ENCODE peak calls at places on chromosome 10, in four cellular contexts. One of them, this sample, is unnamed.

GRCh38 chr10:30849636-30850035 is 182.0 kb downstream of the ZNF438 start:
- DNase-seq in HepG2: no peak
- DNase-seq in HEK293T: no peak
- DNase-seq in K562: no peak
- DNase-seq in this sample: no peak

GRCh38 chr10:4034907-4035581 is 250.0 kb upstream of the KLF6 start:
- DNase-seq in HepG2: no peak
- DNase-seq in HEK293T: no peak
- DNase-seq in K562: no peak
- DNase-seq in this sample: no peak

GRCh38 chr10:15457382-15457781 is 86.3 kb upstream of the FAM171A1 start:
- DNase-seq in HepG2: no peak
- DNase-seq in HEK293T: no peak
- DNase-seq in K562: no peak
- DNase-seq in this sample: no peak

GRCh38 chr10:95542761-95543160 is 18.4 kb downstream of the SORBS1 start:
- DNase-seq in HepG2: no peak
- DNase-seq in HEK293T: no peak
- DNase-seq in K562: no peak
- DNase-seq in this sample: no peak

GRCh38 chr10:110279062-110279986 is 25.4 kb downstream of the SMNDC1 start:
- DNase-seq in HepG2: peak; percentile 65
- DNase-seq in HEK293T: peak; percentile 64
- DNase-seq in K562: peak; percentile 12
- DNase-seq in this sample: peak; percentile 28

GRCh38 chr10:36423821-36424248 is 701.6 kb upstream of the ANKRD30A start:
- DNase-seq in HepG2: no peak
- DNase-seq in HEK293T: peak; percentile 60
- DNase-seq in K562: no peak
- DNase-seq in this sample: no peak

GRCh38 chr10:31296754-31297153 is 22.3 kb upstream of the ZEB1 start:
- DNase-seq in HepG2: no peak
- DNase-seq in HEK293T: no peak
- DNase-seq in K562: no peak
- DNase-seq in this sample: no peak

GRCh38 chr10:59709472-59710125 is at the start of gene SLC16A9:
- DNase-seq in HepG2: peak; percentile 12
- DNase-seq in HEK293T: peak; percentile 71
- DNase-seq in K562: peak; percentile 65
- DNase-seq in this sample: peak; percentile 8

GRCh38 chr10:24462889-24463552 is 254.1 kb downstream of the KIAA1217 start:
- DNase-seq in HepG2: no peak
- DNase-seq in HEK293T: no peak
- DNase-seq in K562: no peak
- DNase-seq in this sample: no peak

GRCh38 chr10:17872191-17873091 is 63.3 kb downstream of the MRC1 start:
- DNase-seq in HepG2: peak; percentile 1
- DNase-seq in HEK293T: peak; percentile 12
- DNase-seq in K562: no peak
- DNase-seq in this sample: no peak

DNA sequence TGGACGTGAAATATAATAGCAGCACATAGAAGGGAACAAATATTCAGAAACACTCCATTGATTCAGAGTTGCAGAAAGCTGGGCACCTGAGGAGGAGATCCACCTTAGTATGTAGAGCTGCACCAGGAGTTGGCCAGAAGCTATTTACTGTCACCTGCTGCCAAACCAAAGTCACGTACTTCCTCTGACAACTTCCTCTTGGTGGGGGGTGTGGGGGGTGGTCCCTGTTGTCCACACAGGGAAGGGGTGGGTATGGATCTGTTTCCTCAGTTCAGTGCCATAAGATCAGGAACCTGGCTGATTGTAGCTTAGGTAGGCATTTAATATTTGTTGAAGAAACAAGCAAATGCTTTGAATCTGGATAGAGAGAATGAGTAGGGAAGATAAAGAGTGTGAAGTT is 264.6 kb downstream of the FRMD4A start:
- DNase-seq in HepG2: no peak
- DNase-seq in HEK293T: no peak
- DNase-seq in K562: no peak
- DNase-seq in this sample: no peak
- TF ChIP-seq FOXK2 in HepG2: no peak
- TF ChIP-seq FOXK2 in HEK293T: no peak
- TF ChIP-seq FOXK2 in K562: no peak
- TF ChIP-seq FOXK2 in this sample: no peak

GRCh38 chr10:78547905-78548304 is 514.2 kb downstream of the RPS24 start:
- DNase-seq in HepG2: no peak
- DNase-seq in HEK293T: no peak
- DNase-seq in K562: no peak
- DNase-seq in this sample: no peak

GRCh38 chr10:78548369-78548985 is 514.8 kb downstream of the RPS24 start:
- DNase-seq in HepG2: no peak
- DNase-seq in HEK293T: no peak
- DNase-seq in K562: no peak
- DNase-seq in this sample: no peak

GRCh38 chr10:78549536-78549935 is 515.9 kb downstream of the RPS24 start:
- DNase-seq in HepG2: no peak
- DNase-seq in HEK293T: no peak
- DNase-seq in K562: no peak
- DNase-seq in this sample: no peak

GRCh38 chr10:78545756-78546155 is 512.1 kb downstream of the RPS24 start:
- DNase-seq in HepG2: no peak
- DNase-seq in HEK293T: no peak
- DNase-seq in K562: no peak
- DNase-seq in this sample: no peak

GRCh38 chr10:78547397-78547796 is 513.7 kb downstream of the RPS24 start:
- DNase-seq in HepG2: no peak
- DNase-seq in HEK293T: no peak
- DNase-seq in K562: no peak
- DNase-seq in this sample: no peak
- TF ChIP-seq FOXK2 in HepG2: no peak
- TF ChIP-seq FOXK2 in HEK293T: no peak
- TF ChIP-seq FOXK2 in K562: no peak
- TF ChIP-seq FOXK2 in this sample: no peak

GRCh38 chr10:99880071-99880835 is 97.8 kb downstream of the ABCC2 start:
- DNase-seq in HepG2: no peak
- DNase-seq in HEK293T: no peak
- DNase-seq in K562: no peak
- DNase-seq in this sample: no peak
- TF ChIP-seq FOXK2 in HepG2: no peak
- TF ChIP-seq FOXK2 in HEK293T: no peak
- TF ChIP-seq FOXK2 in K562: no peak
- TF ChIP-seq FOXK2 in this sample: no peak

DNA sequence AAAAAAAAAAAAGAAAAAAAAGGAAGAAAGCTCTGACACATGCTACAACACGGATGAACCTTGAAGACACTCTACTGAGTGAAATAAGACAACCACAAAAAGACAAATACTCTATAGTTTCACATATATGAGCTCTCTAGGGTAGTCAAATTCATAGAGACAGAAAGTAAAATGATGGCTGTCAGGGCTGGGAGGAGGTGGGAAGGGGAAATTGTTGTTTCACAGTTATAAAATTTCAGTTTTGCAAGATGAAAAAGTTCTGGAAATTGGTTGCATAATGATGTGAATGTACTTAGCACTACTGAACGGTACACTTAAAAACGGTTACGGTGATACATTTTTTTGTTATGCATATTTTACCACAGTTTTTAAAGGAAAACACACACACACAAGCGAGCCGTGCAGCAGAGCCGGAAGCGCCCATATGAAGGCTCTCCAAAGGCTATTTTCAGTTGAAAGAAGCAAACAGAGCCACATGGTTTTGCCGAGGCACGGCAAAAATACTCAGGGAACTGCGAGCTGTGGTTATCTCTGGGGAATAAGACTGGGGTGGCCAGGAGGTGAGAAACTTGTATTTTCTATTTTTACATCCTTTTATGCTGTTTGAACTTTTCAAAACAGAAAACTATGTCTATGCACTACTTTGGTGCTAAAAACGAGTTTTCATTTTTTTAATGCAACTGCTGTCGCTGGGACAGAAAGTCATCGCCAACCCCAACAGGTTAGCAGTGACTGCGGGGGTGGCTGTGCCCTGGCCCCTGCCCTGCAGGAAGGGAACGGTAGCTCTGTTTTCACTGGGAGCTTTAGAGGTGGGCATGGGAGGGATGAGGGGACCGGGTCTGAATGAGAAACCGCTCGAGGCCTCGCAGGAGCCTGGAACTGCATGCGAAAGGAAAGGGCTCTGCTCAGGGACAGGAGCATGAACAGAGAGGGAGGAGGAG is 132.9 kb downstream of the OAT start:
- DNase-seq in HepG2: no peak
- DNase-seq in HEK293T: no peak
- DNase-seq in K562: no peak
- DNase-seq in this sample: peak; percentile 86
- TF ChIP-seq FOXK2 in HepG2: no peak
- TF ChIP-seq FOXK2 in HEK293T: no peak
- TF ChIP-seq FOXK2 in K562: no peak
- TF ChIP-seq FOXK2 in this sample: no peak

GRCh38 chr10:93250010-93250409 is 176.3 kb downstream of the CYP26A1 start:
- DNase-seq in HepG2: no peak
- DNase-seq in HEK293T: no peak
- DNase-seq in K562: no peak
- DNase-seq in this sample: no peak

GRCh38 chr10:93254180-93254847 is 180.6 kb downstream of the CYP26A1 start:
- DNase-seq in HepG2: peak; percentile 85
- DNase-seq in HEK293T: no peak
- DNase-seq in K562: no peak
- DNase-seq in this sample: no peak

GRCh38 chr10:93245772-93246171 is 172.1 kb downstream of the CYP26A1 start:
- DNase-seq in HepG2: no peak
- DNase-seq in HEK293T: no peak
- DNase-seq in K562: no peak
- DNase-seq in this sample: no peak

GRCh38 chr10:93248583-93249227 is 175.0 kb downstream of the CYP26A1 start:
- DNase-seq in HepG2: no peak
- DNase-seq in HEK293T: no peak
- DNase-seq in K562: peak; percentile 48
- DNase-seq in this sample: no peak
- TF ChIP-seq FOXK2 in HepG2: no peak
- TF ChIP-seq FOXK2 in HEK293T: no peak
- TF ChIP-seq FOXK2 in K562: no peak
- TF ChIP-seq FOXK2 in this sample: no peak

DNA sequence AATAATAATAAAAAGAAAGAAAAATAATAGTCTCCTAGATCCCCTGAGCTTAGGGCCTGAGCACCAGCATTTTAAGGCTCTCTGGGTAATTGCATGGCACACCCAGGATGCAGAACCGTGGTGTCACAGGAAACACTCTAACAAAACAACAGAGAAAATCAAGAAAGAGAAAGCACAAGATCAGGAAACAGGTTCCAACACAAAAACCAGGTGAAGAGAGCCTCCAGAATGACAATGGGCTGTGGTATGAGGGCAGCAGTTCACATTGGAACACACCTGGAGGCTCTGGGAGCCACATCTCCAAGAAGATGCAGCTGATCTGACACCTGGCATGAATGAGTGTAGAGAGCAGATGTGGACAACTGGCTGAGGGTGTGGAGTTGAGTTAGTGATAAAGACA is 7.1 kb downstream of the MMRN2 start:
- DNase-seq in HepG2: no peak
- DNase-seq in HEK293T: no peak
- DNase-seq in K562: no peak
- DNase-seq in this sample: no peak
- TF ChIP-seq FOXK2 in HepG2: no peak
- TF ChIP-seq FOXK2 in HEK293T: no peak
- TF ChIP-seq FOXK2 in K562: no peak
- TF ChIP-seq FOXK2 in this sample: no peak

GRCh38 chr10:6299743-6300105 is 97.0 kb downstream of the PFKFB3 start:
- DNase-seq in HepG2: no peak
- DNase-seq in HEK293T: no peak
- DNase-seq in K562: no peak
- DNase-seq in this sample: no peak

GRCh38 chr10:6297951-6298381 is 95.2 kb downstream of the PFKFB3 start:
- DNase-seq in HepG2: no peak
- DNase-seq in HEK293T: no peak
- DNase-seq in K562: no peak
- DNase-seq in this sample: no peak

GRCh38 chr10:6298428-6298827 is 95.7 kb downstream of the PFKFB3 start:
- DNase-seq in HepG2: no peak
- DNase-seq in HEK293T: no peak
- DNase-seq in K562: no peak
- DNase-seq in this sample: no peak

GRCh38 chr10:6300106-6300783 is 97.5 kb downstream of the PFKFB3 start:
- DNase-seq in HepG2: no peak
- DNase-seq in HEK293T: no peak
- DNase-seq in K562: no peak
- DNase-seq in this sample: peak; percentile 97

DNA sequence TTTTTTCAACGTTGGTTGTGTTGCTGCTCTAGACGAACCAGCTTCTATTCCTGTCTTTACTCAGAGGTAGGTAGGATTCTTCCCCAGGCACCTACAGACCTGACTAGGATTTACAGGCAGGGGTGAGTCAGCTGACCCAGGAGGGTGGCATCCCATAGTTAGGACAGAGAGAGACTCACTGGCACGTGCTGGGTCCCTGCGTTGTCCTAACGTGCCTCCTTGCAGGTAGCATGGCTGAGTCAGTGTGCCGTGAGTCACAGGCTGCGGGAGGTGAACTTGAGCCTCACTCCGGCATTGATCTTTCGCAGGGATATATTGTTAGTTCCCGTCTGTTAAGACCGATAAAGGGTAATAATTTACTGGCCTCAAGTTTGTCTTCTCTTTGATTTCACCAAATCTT is 96.5 kb downstream of the PFKFB3 start:
- DNase-seq in HepG2: peak; percentile 60
- DNase-seq in HEK293T: no peak
- DNase-seq in K562: peak; percentile 18
- DNase-seq in this sample: no peak
- TF ChIP-seq FOXK2 in HepG2: no peak
- TF ChIP-seq FOXK2 in HEK293T: no peak
- TF ChIP-seq FOXK2 in K562: no peak
- TF ChIP-seq FOXK2 in this sample: no peak

GRCh38 chr10:32328499-32328898 is 18.5 kb downstream of the EPC1 start:
- DNase-seq in HepG2: no peak
- DNase-seq in HEK293T: no peak
- DNase-seq in K562: no peak
- DNase-seq in this sample: no peak

GRCh38 chr10:32326680-32327363 is 20.1 kb downstream of the EPC1 start:
- DNase-seq in HepG2: no peak
- DNase-seq in HEK293T: no peak
- DNase-seq in K562: no peak
- DNase-seq in this sample: no peak

GRCh38 chr10:32329061-32329460 is 17.9 kb downstream of the EPC1 start:
- DNase-seq in HepG2: no peak
- DNase-seq in HEK293T: no peak
- DNase-seq in K562: no peak
- DNase-seq in this sample: no peak

GRCh38 chr10:32327364-32327691 is 19.6 kb downstream of the EPC1 start:
- DNase-seq in HepG2: no peak
- DNase-seq in HEK293T: no peak
- DNase-seq in K562: no peak
- DNase-seq in this sample: no peak

GRCh38 chr10:32326119-32326518 is 20.8 kb downstream of the EPC1 start:
- DNase-seq in HepG2: no peak
- DNase-seq in HEK293T: no peak
- DNase-seq in K562: no peak
- DNase-seq in this sample: peak; percentile 47
- TF ChIP-seq FOXK2 in HepG2: no peak
- TF ChIP-seq FOXK2 in HEK293T: no peak
- TF ChIP-seq FOXK2 in K562: no peak
- TF ChIP-seq FOXK2 in this sample: no peak